ENCODE peak calls at places on chromosomes 16 and 17, in eight cellular contexts. O is bronchial epithelial cell; C is nephron progenitor cell; R is astrocyte of the spinal cord; D is progenitor cell of endocrine pancreas; P is left lung; Y is CD8-positive, alpha-beta T cell; L is AG09309. S is an unnamed sample.

GRCh38 chr16:2199621-2200139 is 3.3 kb upstream of the CASKIN1 start:
- DNase-seq in O (no peak), C (no peak), R (no peak), D (no peak), P (no peak), Y (no peak), L (no peak), S (no peak)

GRCh38 chr16:2084688-2085625 is 37.2 kb downstream of the TSC2 start:
- DNase-seq in O (no peak), C (no peak), R (no peak), D (no peak), P (no peak), Y (no peak), L (no peak), S (no peak)

GRCh38 chr16:35306915-35307314 is 1847.5 kb downstream of the TP53TG3F start:
- DNase-seq in O (peak), C (no peak), R (no peak), D (no peak), P (no peak), Y (no peak), L (no peak), S (no peak)

GRCh38 chr17:79741751-79742588 is 11.2 kb downstream of the ENPP7 start:
- DNase-seq in O (peak), C (peak), R (peak), D (peak), P (peak), Y (peak), L (no peak), S (peak)

GRCh38 chr17:27657620-27658019 is 26.6 kb downstream of the LGALS9 start:
- DNase-seq in O (peak), C (peak), R (no peak), D (no peak), P (no peak), Y (no peak), L (no peak), S (no peak)

GRCh38 chr16:50151744-50152143 is 1.4 kb upstream of the TENT4B start:
- DNase-seq in O (peak), C (no peak), R (no peak), D (no peak), P (no peak), Y (no peak), L (no peak), S (no peak)

GRCh38 chr16:49531425-49531824 is 157.8 kb downstream of the C16orf78 start:
- DNase-seq in O (no peak), C (no peak), R (no peak), D (no peak), P (no peak), Y (no peak), L (no peak), S (no peak)

GRCh38 chr16:86051376-86052114 is 152.6 kb downstream of the IRF8 start:
- DNase-seq in O (no peak), C (peak), R (no peak), D (no peak), P (no peak), Y (no peak), L (no peak), S (no peak)

GRCh38 chr17:75875940-75876189 is 2.5 kb downstream of the TRIM47 start:
- DNase-seq in O (no peak), C (no peak), R (no peak), D (no peak), P (peak), Y (no peak), L (no peak), S (no peak)

GRCh38 chr16:85395913-85396878 is 216.9 kb upstream of the GSE1 start:
- DNase-seq in O (peak), C (peak), R (no peak), D (no peak), P (peak), Y (no peak), L (no peak), S (peak)

GRCh38 chr16:87276926-87277325 is 40.3 kb downstream of the C16orf95 start:
- DNase-seq in O (no peak), C (no peak), R (no peak), D (no peak), P (no peak), Y (no peak), L (no peak), S (no peak)

GRCh38 chr16:29645699-29646187 is 17.3 kb upstream of the SPN start:
- DNase-seq in O (peak), C (no peak), R (peak), D (no peak), P (no peak), Y (no peak), L (no peak), S (no peak)

GRCh38 chr17:48892940-48893645 is 506 bp downstream of the ATP5MC1 start:
- DNase-seq in O (no peak), C (no peak), R (no peak), D (no peak), P (no peak), Y (peak), L (no peak), S (no peak)
- TF ChIP-seq CTCF in O (no peak), C (no peak), R (no peak), D (no peak), P (no peak), Y (no peak), L (no peak), S (no peak)

GRCh38 chr16:65704866-65705265 is 583.0 kb upstream of the CDH11 start:
- DNase-seq in O (no peak), C (no peak), R (no peak), D (no peak), P (no peak), Y (no peak), L (no peak), S (no peak)
- TF ChIP-seq CTCF in O (peak), C (no peak), R (peak), D (peak), P (no peak), Y (no peak), L (peak), S (peak)

GRCh38 chr17:28743243-28744103 is at the start of gene TRAF4:
- DNase-seq in O (peak), C (peak), R (peak), D (peak), P (peak), Y (peak), L (peak), S (peak)
- TF ChIP-seq CTCF in O (peak), C (no peak), R (peak), D (no peak), P (no peak), Y (no peak), L (no peak), S (no peak)

GRCh38 chr17:42953669-42954068 is 10.6 kb downstream of the AARSD1 start:
- DNase-seq in O (no peak), C (no peak), R (no peak), D (no peak), P (no peak), Y (no peak), L (no peak), S (no peak)
- TF ChIP-seq CTCF in O (no peak), C (no peak), R (no peak), D (no peak), P (no peak), Y (no peak), L (no peak), S (no peak)

DNA sequence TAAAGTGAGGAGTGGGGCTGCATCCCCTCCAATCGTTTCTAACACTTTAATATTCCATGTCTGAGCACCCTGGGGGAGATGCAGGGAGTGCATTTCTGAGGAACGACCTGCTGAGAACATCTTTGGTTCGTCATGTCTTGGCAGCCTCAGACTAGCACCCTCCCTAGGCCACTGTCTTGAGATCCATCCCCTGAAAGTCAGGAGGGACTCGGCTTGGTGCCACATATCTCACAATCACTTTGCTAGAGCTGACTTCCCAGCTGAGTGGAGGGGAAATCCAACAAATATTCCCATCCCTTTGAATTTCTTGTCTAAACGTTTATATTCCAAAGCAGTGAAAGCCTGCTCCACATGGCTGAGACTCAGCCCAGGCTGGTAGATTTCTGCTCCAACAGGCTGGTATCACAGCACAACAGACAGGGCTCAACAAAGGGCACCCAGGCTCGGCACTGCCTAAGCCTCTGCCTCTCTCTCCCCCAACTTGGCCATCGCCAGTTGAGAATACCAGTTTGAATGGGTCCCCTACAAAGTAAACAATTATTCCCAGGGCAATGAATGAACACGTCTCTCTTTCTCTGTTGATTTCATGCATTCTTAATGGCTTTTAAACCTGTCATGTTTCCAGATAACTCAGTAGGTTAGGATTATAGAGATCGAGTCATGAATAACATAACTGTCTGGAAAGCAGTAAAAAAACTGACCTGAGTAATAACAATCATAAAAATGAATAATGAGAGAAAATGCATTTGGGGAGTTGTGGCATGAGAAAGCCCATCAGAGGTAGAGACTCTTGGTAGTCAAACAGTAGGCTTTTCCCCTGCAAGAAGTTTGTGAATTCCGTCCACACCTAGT is 1.1 kb downstream of the KRT13 start:
- DNase-seq in O (no peak), C (no peak), R (no peak), D (no peak), P (no peak), Y (no peak), L (no peak), S (no peak)
- TF ChIP-seq CTCF in O (no peak), C (no peak), R (no peak), D (no peak), P (no peak), Y (no peak), L (no peak), S (no peak)

DNA sequence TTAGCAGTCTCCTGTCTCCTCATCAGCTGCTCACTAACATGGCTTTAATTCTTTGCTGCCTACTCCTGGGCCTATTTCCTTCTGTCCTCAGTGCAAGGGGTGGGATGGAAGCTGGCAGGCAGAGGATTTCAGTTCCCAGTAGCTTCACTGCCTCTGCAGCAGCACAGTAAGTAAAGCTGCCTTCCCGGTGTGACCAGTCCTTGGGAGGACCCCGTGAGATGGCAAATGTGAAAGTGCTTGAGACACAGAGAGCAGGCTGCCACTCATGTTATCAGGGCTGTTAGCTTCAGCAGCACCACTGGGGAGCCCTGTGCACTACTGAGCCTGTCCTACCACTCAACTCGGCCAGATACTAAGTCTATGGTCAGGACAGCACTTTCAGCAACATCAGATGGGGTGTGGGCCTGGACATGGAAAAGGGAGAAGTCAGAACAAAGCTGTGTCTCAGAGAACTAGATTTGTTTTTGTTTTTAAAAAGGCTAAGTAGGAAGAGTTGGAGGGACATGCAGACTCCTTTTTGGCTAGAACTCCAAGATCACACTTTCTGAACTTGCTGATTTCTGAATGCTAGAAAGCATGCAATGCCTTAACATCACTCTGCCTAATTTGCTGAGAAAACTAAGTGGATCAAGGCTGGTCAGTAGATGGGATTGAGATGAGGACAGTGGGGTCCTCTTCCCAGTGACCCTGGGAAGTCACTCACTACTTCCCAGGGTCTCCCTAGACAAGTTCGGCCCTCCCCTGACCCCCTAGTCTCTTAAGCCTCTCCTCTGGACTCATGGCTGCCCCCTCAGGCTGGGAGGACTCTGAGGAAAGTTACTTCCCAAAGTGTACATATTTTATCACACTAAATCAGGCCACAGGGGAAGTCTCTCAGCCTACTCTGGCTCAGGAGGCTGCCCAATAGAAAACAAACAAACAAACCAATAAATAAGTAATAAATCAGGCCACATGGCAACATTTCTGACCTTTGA is 1.1 kb downstream of the ACSF2 start:
- DNase-seq in O (peak), C (peak), R (peak), D (no peak), P (no peak), Y (no peak), L (no peak), S (peak)
- TF ChIP-seq CTCF in O (peak), C (no peak), R (peak), D (peak), P (no peak), Y (no peak), L (no peak), S (no peak)

DNA sequence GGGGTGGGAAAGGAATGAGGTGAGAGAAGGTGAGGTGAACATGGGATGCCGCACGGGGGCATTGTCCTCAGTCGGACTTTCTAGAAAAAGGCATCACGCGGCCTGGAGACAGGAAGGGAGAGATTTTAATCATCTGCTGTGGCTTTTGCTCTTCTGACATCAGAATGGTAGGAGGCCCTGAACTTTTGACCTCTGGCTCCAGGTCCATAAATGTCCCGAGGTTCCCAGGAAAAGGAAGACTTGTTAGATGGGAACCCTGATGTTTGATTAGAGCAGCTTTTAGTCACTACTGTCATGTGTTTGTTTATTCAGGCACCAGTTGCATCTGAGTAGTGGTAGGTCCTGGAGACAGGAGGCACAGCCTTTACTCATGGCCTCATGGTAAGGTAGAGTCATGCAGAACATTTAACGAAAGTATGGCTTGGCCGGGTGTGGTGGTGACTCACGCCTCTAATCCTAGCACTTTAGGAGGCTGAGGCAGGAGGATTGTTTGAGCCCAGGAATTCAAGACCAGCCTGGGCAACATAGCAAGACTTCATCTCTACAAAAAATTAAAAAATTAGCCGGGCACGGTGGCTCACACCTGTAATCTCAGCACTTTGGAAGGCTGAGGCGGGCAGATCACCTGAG is 203.1 kb downstream of the MSI2 start:
- DNase-seq in O (peak), C (no peak), R (peak), D (no peak), P (no peak), Y (no peak), L (no peak), S (no peak)
- TF ChIP-seq CTCF in O (no peak), C (no peak), R (no peak), D (no peak), P (no peak), Y (no peak), L (no peak), S (no peak)

GRCh38 chr17:62727916-62728672 is 80.0 kb downstream of the MARCHF10 start:
- DNase-seq in O (no peak), C (no peak), R (no peak), D (no peak), P (no peak), Y (no peak), L (no peak), S (peak)
- TF ChIP-seq CTCF in O (no peak), C (no peak), R (no peak), D (no peak), P (no peak), Y (no peak), L (no peak), S (no peak)